ENCODE peak calls at places on chromosomes 1 and 21, in five cellular contexts. A is breast epithelium; L is CD8-positive, alpha-beta memory T cell; R is GM23248; N is neural progenitor cell. D is an unnamed sample. For H3K9me3, the result is how much of the 10 kb centered on the place peaks cover.

GRCh38 chr1:48190893-48191292 is 31.6 kb upstream of the SLC5A9 start:
- DNase-seq in R (no peak), A (no peak), L (no peak), N (no peak), D (no peak)

GRCh38 chr1:43061803-43062202 is 103.1 kb upstream of the SLC2A1 start:
- DNase-seq in N (no peak), L (no peak), A (no peak), R (no peak), D (no peak)

GRCh38 chr1:230822092-230822581 is 46.2 kb downstream of the C1orf198 start:
- DNase-seq in L (no peak), N (no peak), A (no peak), R (peak), D (no peak)

GRCh38 chr21:15441060-15441493 is 288.7 kb upstream of the USP25 start:
- DNase-seq in A (no peak), N (peak), L (no peak), R (no peak), D (no peak)

GRCh38 chr1:211606914-211607751 is 28.2 kb upstream of the SLC30A1 start:
- DNase-seq in R (no peak), A (no peak), N (no peak), L (peak), D (no peak)

GRCh38 chr1:232949636-232950196 is 695 bp upstream of the NTPCR start:
- DNase-seq in L (no peak), A (no peak), R (no peak), N (no peak), D (no peak)

GRCh38 chr1:18508084-18508483 is 27.4 kb downstream of the KLHDC7A start:
- DNase-seq in R (no peak), A (no peak), N (no peak), L (no peak), D (no peak)

GRCh38 chr1:12229835-12230548 is at the start of gene VPS13D:
- DNase-seq in A (peak), L (peak), N (peak), R (peak), D (peak)

GRCh38 chr1:35539073-35539823 is 18.0 kb downstream of the KIAA0319L start:
- DNase-seq in N (no peak), L (peak), A (no peak), R (peak), D (no peak)

GRCh38 chr21:37071561-37072238 is 1.2 kb downstream of the PIGP start:
- DNase-seq in A (peak), L (no peak), R (peak), N (peak), D (no peak)

GRCh38 chr1:22880174-22880601 is 92.5 kb downstream of the LACTBL1 start:
- DNase-seq in L (no peak), N (no peak), A (no peak), R (peak), D (no peak)

GRCh38 chr1:93816970-93817738 is 61.9 kb downstream of the DNTTIP2 start:
- DNase-seq in N (no peak), L (no peak), R (peak), A (no peak), D (no peak)

GRCh38 chr1:230868736-230869385 is 540 bp upstream of the C1orf198 start:
- DNase-seq in A (peak), N (peak), R (peak), L (no peak), D (no peak)

GRCh38 chr1:204207136-204207616 is 6.6 kb downstream of the GOLT1A start:
- DNase-seq in A (peak), N (peak), R (peak), L (peak), D (peak)

GRCh38 chr1:219541946-219542345 is 71.0 kb downstream of the ZC3H11B start:
- DNase-seq in N (no peak), A (no peak), L (no peak), R (no peak), D (no peak)

GRCh38 chr21:40926238-40926637 is 79.3 kb upstream of the DSCAM start:
- DNase-seq in A (no peak), R (no peak), L (no peak), N (no peak), D (no peak)

GRCh38 chr1:102434421-102434820 is 437.7 kb upstream of the OLFM3 start:
- DNase-seq in R (peak), L (no peak), A (no peak), N (peak), D (no peak)

GRCh38 chr1:36320767-36321118 is 2.7 kb downstream of the EVA1B start:
- DNase-seq in L (no peak), A (no peak), N (no peak), R (no peak), D (no peak)

GRCh38 chr21:46459356-46460112 is 843 bp downstream of the DIP2A start:
- DNase-seq in A (no peak), R (peak), N (peak), L (no peak), D (no peak)

GRCh38 chr21:17900281-17900989 is 81.3 kb upstream of the C21orf91 start:
- DNase-seq in A (no peak), R (no peak), N (peak), L (no peak), D (no peak)

GRCh38 chr1:111471012-111471411 is 2.8 kb upstream of the C1orf162 start:
- DNase-seq in A (no peak), L (peak), R (no peak), N (no peak), D (peak)

GRCh38 chr1:215824245-215824644 is 257.1 kb downstream of the KCTD3 start:
- DNase-seq in L (no peak), N (peak), A (no peak), R (peak), D (no peak)

GRCh38 chr1:2049225-2049516 is 1.0 kb upstream of the PRKCZ start:
- DNase-seq in R (no peak), A (no peak), N (no peak), L (no peak), D (no peak)

GRCh38 chr1:77876884-77877283 is 11.5 kb upstream of the NEXN start:
- DNase-seq in L (no peak), N (no peak), R (peak), A (no peak), D (no peak)

GRCh38 chr1:230308039-230308438 is 118.1 kb downstream of the PGBD5 start:
- DNase-seq in N (no peak), R (peak), A (peak), L (no peak), D (no peak)

GRCh38 chr1:167095368-167095767 is 1.5 kb downstream of the STYXL2 start:
- DNase-seq in R (peak), N (no peak), L (no peak), A (peak), D (no peak)

GRCh38 chr1:197269053-197269452 is 1.0 kb downstream of the CRB1 start:
- DNase-seq in R (no peak), A (no peak), L (no peak), N (peak), D (no peak)

GRCh38 chr1:90027281-90027680 is 32.4 kb downstream of the ZNF326 start:
- DNase-seq in R (no peak), N (no peak), A (no peak), L (no peak), D (no peak)

GRCh38 chr1:90023691-90024090 is 28.8 kb downstream of the ZNF326 start:
- DNase-seq in A (no peak), N (no peak), L (no peak), R (no peak), D (no peak)
- H3K9me3 ChIP-seq in A (under half), N (under half), L (under half), R (under half), D (under half)

GRCh38 chr1:4128616-4129015 is 228.5 kb upstream of the C1orf174 start:
- DNase-seq in N (no peak), A (no peak), R (no peak), L (no peak), D (no peak)
- H3K9me3 ChIP-seq in N (under half), A (under half), R (under half), L (under half), D (under half)

GRCh38 chr21:29434081-29434480 is 135.4 kb downstream of the BACH1 start:
- DNase-seq in R (no peak), N (no peak), L (no peak), A (no peak), D (no peak)

GRCh38 chr21:29433366-29434059 is 134.8 kb downstream of the BACH1 start:
- DNase-seq in A (no peak), L (no peak), N (no peak), R (peak), D (no peak)

GRCh38 chr21:29431680-29432079 is 133.0 kb downstream of the BACH1 start:
- DNase-seq in R (no peak), L (no peak), N (no peak), A (no peak), D (no peak)

GRCh38 chr21:29436143-29436542 is 137.4 kb downstream of the BACH1 start:
- DNase-seq in L (peak), R (no peak), A (no peak), N (no peak), D (no peak)

GRCh38 chr21:29436650-29437049 is 137.9 kb downstream of the BACH1 start:
- DNase-seq in N (no peak), R (no peak), A (no peak), L (no peak), D (no peak)
- H3K9me3 ChIP-seq in N (under half), R (under half), A (under half), L (under half), D (under half)

GRCh38 chr21:27831177-27831576 is 864.3 kb upstream of the ADAMTS5 start:
- DNase-seq in L (no peak), A (no peak), R (no peak), N (no peak), D (no peak)
- H3K9me3 ChIP-seq in L (under half), A (under half), R (under half), N (under half), D (under half)

GRCh38 chr1:6579374-6580118 is at the start of gene ZBTB48:
- DNase-seq in N (peak), L (peak), A (peak), R (peak), D (peak)

GRCh38 chr1:6580588-6581270 is 935 bp downstream of the ZBTB48 start:
- DNase-seq in L (no peak), N (peak), A (no peak), R (peak), D (no peak)

GRCh38 chr1:6580119-6580587 is 359 bp downstream of the ZBTB48 start:
- DNase-seq in R (no peak), L (no peak), N (no peak), A (no peak), D (no peak)

GRCh38 chr1:6582370-6582769 is 2.6 kb downstream of the ZBTB48 start:
- DNase-seq in A (no peak), L (no peak), N (no peak), R (no peak), D (no peak)

DNA sequence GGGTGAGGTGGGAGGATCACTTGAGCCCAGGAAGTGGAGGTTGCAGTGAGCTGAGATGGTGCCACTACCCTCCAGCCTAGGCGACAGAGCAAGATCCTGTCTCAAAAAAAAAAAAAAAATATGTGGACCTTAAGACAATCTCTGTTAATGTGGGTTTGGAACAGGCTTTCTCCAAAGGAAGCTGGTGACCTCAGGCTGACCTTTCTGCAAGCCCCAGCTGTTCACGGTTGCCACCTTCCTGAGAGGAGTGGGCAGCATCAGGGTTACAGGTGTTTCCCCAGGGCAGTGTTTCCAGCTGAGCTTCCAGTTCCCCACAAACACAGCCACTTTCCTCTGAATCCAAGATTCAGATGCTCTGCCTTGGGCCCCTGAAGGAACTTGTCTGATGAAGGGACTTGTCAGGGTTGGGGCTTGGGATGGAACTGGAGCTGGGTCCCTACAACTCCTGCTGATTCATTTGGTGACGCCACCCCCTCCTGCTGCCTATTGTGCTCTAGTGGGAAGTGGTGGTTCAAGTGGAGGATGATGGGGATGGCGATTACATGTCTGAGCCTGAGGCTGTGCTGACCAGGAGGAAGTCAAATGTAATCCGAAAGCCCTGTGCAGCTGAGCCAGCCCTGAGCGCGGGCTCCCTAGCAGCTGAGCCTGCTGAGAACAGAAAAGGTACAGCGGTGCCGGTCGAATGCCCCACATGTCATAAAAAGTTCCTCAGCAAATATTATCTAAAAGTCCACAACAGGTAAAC is 1.9 kb downstream of the ZBTB48 start:
- DNase-seq in R (no peak), L (no peak), A (no peak), N (no peak), D (no peak)
- H3K9me3 ChIP-seq in R (under half), L (under half), A (under half), N (under half), D (under half)